ENCODE peak calls at places on chromosomes 3 and 15, in six cellular contexts. X is mesothelial cell of epicardium, Q is endothelial cell, J is cardiac muscle cell, L is glutamatergic neuron, Y is WTC11. F is an unnamed sample.

GRCh38 chr3:20916966-20917606 is 731.1 kb upstream of the SGO1 start:
- DNase-seq in L (no peak), J (no peak), Y (peak), Q (no peak), X (no peak), F (no peak)

GRCh38 chr15:50262533-50262932 is 3.0 kb downstream of the HDC start:
- DNase-seq in Q (no peak), L (no peak), Y (no peak), X (no peak), J (no peak), F (no peak)

GRCh38 chr15:40847225-40847961 is 3.5 kb downstream of the SPINT1 start:
- DNase-seq in J (peak), Y (no peak), X (no peak), L (no peak), Q (peak), F (peak)

GRCh38 chr3:15023719-15024118 is 41.4 kb downstream of the MRPS25 start:
- DNase-seq in J (no peak), L (no peak), Q (no peak), Y (no peak), X (no peak), F (no peak)

GRCh38 chr3:10875914-10876313 is 59.9 kb downstream of the SLC6A11 start:
- DNase-seq in Q (no peak), Y (no peak), L (no peak), X (no peak), J (no peak), F (no peak)

GRCh38 chr15:38349251-38349650 is 96.6 kb downstream of the SPRED1 start:
- DNase-seq in X (no peak), J (no peak), Y (no peak), L (no peak), Q (no peak), F (no peak)

GRCh38 chr3:18134386-18135082 is 290.6 kb downstream of the SATB1 start:
- DNase-seq in L (no peak), Y (no peak), J (no peak), X (no peak), Q (no peak), F (no peak)

GRCh38 chr3:55468251-55468650 is 18.9 kb downstream of the WNT5A start:
- DNase-seq in Q (no peak), J (no peak), X (no peak), Y (no peak), L (no peak), F (no peak)

GRCh38 chr3:171712168-171712938 is 97.9 kb downstream of the PLD1 start:
- DNase-seq in J (no peak), Q (no peak), Y (no peak), X (no peak), L (no peak), F (no peak)

GRCh38 chr15:61318276-61318675 is 89.2 kb upstream of the RORA start:
- DNase-seq in X (no peak), L (peak), Y (no peak), J (no peak), Q (no peak), F (no peak)

GRCh38 chr3:63642488-63642887 is 10.0 kb upstream of the SNTN start:
- DNase-seq in L (no peak), Q (no peak), X (no peak), J (no peak), Y (no peak), F (no peak)

GRCh38 chr3:73255609-73256029 is 194.2 kb downstream of the EBLN2 start:
- DNase-seq in Q (no peak), J (peak), Y (no peak), X (peak), L (no peak), F (no peak)

GRCh38 chr15:84669726-84670125 is 11.7 kb upstream of the NMB start:
- DNase-seq in L (no peak), Y (no peak), J (no peak), X (no peak), Q (no peak), F (no peak)

GRCh38 chr15:67607329-67607728 is 64.8 kb downstream of the MAP2K5 start:
- DNase-seq in L (no peak), J (no peak), X (no peak), Q (no peak), Y (no peak), F (no peak)

GRCh38 chr3:146746190-146746589 is 141.0 kb upstream of the PLSCR5 start:
- DNase-seq in J (no peak), L (no peak), Q (no peak), Y (no peak), X (no peak), F (no peak)

GRCh38 chr3:6928064-6928463 is 67.1 kb downstream of the GRM7 start:
- DNase-seq in Q (no peak), X (no peak), Y (no peak), L (no peak), J (no peak), F (no peak)

GRCh38 chr3:67635257-67635656 is 19.2 kb downstream of the SUCLG2 start:
- DNase-seq in Q (no peak), X (no peak), J (no peak), L (no peak), Y (no peak), F (no peak)

GRCh38 chr3:62607287-62608029 is 234.1 kb upstream of the FEZF2 start:
- DNase-seq in X (no peak), Q (no peak), J (no peak), Y (no peak), L (no peak), F (no peak)

GRCh38 chr3:135757421-135757820 is 208.1 kb upstream of the PPP2R3A start:
- DNase-seq in L (no peak), J (no peak), Q (no peak), Y (no peak), X (no peak), F (no peak)

GRCh38 chr3:64998317-64998716 is 310.5 kb upstream of the ADAMTS9 start:
- DNase-seq in L (no peak), Q (no peak), X (no peak), Y (no peak), J (no peak), F (no peak)

GRCh38 chr15:72754096-72754495 is 29.5 kb downstream of the ADPGK start:
- DNase-seq in L (no peak), Y (no peak), J (no peak), X (no peak), Q (no peak), F (no peak)

GRCh38 chr3:93969443-93969842 is 4.3 kb downstream of the PROS1 start:
- DNase-seq in Y (no peak), L (no peak), X (no peak), J (no peak), Q (no peak), F (no peak)

GRCh38 chr3:51384145-51384729 is 854 bp upstream of the MANF start:
- DNase-seq in J (peak), Q (peak), X (no peak), Y (no peak), L (peak), F (peak)

GRCh38 chr3:59049671-59050331 is at the start of gene CFAP20DC:
- DNase-seq in Y (peak), L (peak), X (peak), Q (peak), J (peak), F (peak)

GRCh38 chr3:72829701-72830100 is 18.5 kb downstream of the SHQ1 start:
- DNase-seq in Q (no peak), J (no peak), X (no peak), Y (no peak), L (no peak), F (no peak)

GRCh38 chr15:59567369-59567768 is 44.2 kb upstream of the GCNT3 start:
- DNase-seq in J (no peak), L (no peak), X (no peak), Q (no peak), Y (no peak), F (no peak)

GRCh38 chr15:59561547-59561946 is 50.0 kb upstream of the GCNT3 start:
- DNase-seq in J (no peak), X (no peak), Y (no peak), Q (no peak), L (no peak), F (no peak)

GRCh38 chr15:59565299-59565698 is 46.3 kb upstream of the GCNT3 start:
- DNase-seq in L (no peak), Y (no peak), J (no peak), X (no peak), Q (no peak), F (no peak)

GRCh38 chr15:59562787-59563186 is 48.8 kb upstream of the GCNT3 start:
- DNase-seq in Y (no peak), J (no peak), X (no peak), Q (no peak), L (no peak), F (no peak)
- TF ChIP-seq CTCF in Y (no peak), J (peak), X (no peak), Q (no peak), L (no peak), F (no peak)

GRCh38 chr3:45442679-45443214 is 54.4 kb downstream of the LARS2 start:
- DNase-seq in X (no peak), J (no peak), L (no peak), Y (no peak), Q (no peak), F (no peak)
- TF ChIP-seq CTCF in X (no peak), J (no peak), L (no peak), Y (no peak), Q (no peak), F (no peak)

GRCh38 chr3:102295756-102296155 is 139.1 kb upstream of the ZPLD1 start:
- DNase-seq in Y (no peak), Q (no peak), L (no peak), J (no peak), X (no peak), F (no peak)

DNA sequence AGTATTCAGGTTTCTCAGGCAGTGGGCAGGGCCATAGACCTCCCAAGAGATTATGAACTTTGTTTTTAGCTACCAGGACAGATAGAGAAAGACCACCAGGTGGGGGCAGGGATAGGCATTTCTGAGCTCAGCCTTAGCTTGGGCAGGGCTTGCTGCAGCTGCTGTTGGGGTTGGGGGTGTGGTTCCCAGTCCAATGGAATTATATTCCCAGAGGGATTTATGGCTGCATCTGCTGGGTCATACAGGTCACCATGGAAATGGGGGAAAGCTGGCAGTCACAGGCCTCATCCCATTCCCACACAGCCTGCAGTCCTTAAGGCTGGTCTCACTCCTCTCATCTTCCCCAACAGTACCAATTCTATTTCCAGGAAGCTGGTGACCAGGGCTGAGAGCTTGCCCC is 144.6 kb upstream of the ZPLD1 start:
- DNase-seq in J (no peak), Y (no peak), Q (no peak), X (no peak), L (no peak), F (no peak)
- TF ChIP-seq CTCF in J (no peak), Y (no peak), Q (no peak), X (no peak), L (no peak), F (no peak)

GRCh38 chr3:13620776-13621365 is 71.9 kb downstream of the FBLN2 start:
- DNase-seq in Y (no peak), Q (no peak), J (no peak), X (no peak), L (no peak), F (no peak)

GRCh38 chr3:13620281-13620680 is 71.4 kb downstream of the FBLN2 start:
- DNase-seq in X (no peak), Y (no peak), J (no peak), Q (no peak), L (no peak), F (no peak)

GRCh38 chr3:13617981-13618380 is 69.1 kb downstream of the FBLN2 start:
- DNase-seq in X (no peak), Y (no peak), Q (no peak), L (no peak), J (no peak), F (no peak)

GRCh38 chr3:13618836-13619235 is 69.9 kb downstream of the FBLN2 start:
- DNase-seq in L (no peak), J (no peak), Q (no peak), X (no peak), Y (no peak), F (no peak)

DNA sequence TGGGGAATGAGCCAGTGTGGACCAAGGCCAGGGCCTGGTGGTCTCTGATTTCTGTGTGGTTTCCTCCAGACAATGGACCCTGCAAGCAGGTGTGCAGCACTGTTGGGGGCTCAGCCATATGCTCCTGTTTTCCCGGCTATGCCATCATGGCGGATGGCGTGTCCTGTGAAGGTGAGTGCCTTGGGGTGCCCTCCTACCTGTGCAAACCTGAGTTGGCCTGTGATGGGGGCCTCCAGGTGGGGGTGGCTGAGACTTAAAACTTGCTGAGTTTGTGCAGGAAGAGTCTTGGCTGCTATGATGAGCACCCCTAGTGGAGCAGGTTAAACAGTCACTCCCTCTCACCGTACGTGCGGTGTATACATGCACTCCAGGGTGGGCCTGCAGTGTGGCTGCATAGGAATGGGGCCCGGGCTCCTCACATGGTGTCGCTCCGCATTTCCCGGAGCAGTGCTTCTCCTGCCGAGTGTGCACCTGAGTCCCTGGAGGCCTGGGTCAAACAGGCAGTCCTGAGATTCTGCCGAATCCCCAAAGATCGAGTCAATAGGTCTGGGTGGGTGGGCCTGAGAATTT is 70.8 kb downstream of the FBLN2 start:
- DNase-seq in L (no peak), Q (no peak), J (no peak), X (no peak), Y (no peak), F (no peak)
- TF ChIP-seq CTCF in L (no peak), Q (no peak), J (no peak), X (no peak), Y (no peak), F (peak)

DNA sequence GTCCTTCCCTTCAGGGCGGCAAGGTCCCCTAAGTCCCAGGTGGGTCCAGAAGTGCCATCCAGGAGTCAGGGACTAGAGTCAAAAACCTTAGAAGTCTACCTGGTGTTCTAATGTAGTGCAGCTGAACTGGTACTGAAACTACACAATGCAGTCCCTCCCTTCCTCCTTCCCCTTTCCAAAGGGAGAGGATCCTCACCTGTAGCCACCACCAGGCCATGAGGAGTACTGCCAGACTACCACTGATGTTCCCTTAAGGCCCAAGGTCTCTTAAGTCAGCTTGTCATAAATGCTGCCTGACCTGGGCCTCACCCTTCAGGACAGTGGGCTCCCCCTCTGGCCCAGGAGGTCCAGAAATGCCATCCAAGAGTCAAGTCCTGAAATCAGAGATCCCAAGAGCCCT is 98.9 kb downstream of the ULK4 start:
- DNase-seq in J (no peak), L (no peak), Y (peak), Q (no peak), X (no peak), F (no peak)
- TF ChIP-seq CTCF in J (no peak), L (no peak), Y (peak), Q (no peak), X (no peak), F (peak)